ENCODE peak calls at places on chromosome 10, in seven cellular contexts. X, R, D, V, Q, H and A are unnamed samples.

GRCh38 chr10:20897146-20897834 is at the start of gene NEBL:
- DNase-seq in X (no peak), R (no peak), D (no peak), V (no peak), Q (no peak), H (no peak), A (no peak)

GRCh38 chr10:114751856-114752255 is 69.7 kb upstream of the FHIP2A start:
- DNase-seq in X (no peak), R (no peak), D (no peak), V (no peak), Q (no peak), H (no peak), A (no peak)

GRCh38 chr10:95290446-95290800 is 380 bp downstream of the PDLIM1 start:
- DNase-seq in X (no peak), R (no peak), D (no peak), V (no peak), Q (no peak), H (no peak), A (no peak)

GRCh38 chr10:59808896-59809643 is 55.8 kb upstream of the MRLN start:
- DNase-seq in X (peak), R (peak), D (peak), V (peak), Q (peak), H (peak), A (peak)

GRCh38 chr10:28367865-28368541 is 65.1 kb upstream of the MPP7 start:
- DNase-seq in X (peak), R (no peak), D (no peak), V (no peak), Q (peak), H (no peak), A (peak)

GRCh38 chr10:104260775-104261115 is 6.1 kb downstream of the GSTO1 start:
- DNase-seq in X (no peak), R (peak), D (no peak), V (no peak), Q (no peak), H (no peak), A (no peak)

GRCh38 chr10:124387078-124387874 is 31.4 kb downstream of the OAT start:
- DNase-seq in X (no peak), R (no peak), D (peak), V (no peak), Q (no peak), H (no peak), A (no peak)

GRCh38 chr10:123986736-123987135 is 95.1 kb upstream of the CPXM2 start:
- DNase-seq in X (no peak), R (no peak), D (no peak), V (no peak), Q (no peak), H (no peak), A (no peak)

GRCh38 chr10:63491558-63492316 is 26.0 kb upstream of the JMJD1C start:
- DNase-seq in X (no peak), R (no peak), D (no peak), V (no peak), Q (no peak), H (no peak), A (no peak)

GRCh38 chr10:124864421-124865193 is 63.0 kb downstream of the ABRAXAS2 start:
- DNase-seq in X (no peak), R (peak), D (no peak), V (peak), Q (no peak), H (no peak), A (no peak)

GRCh38 chr10:64558094-64558870 is 1037.1 kb downstream of the REEP3 start:
- DNase-seq in X (no peak), R (no peak), D (no peak), V (no peak), Q (no peak), H (no peak), A (no peak)

GRCh38 chr10:4763960-4764428 is 62.0 kb upstream of the AKR1E2 start:
- DNase-seq in X (no peak), R (no peak), D (no peak), V (no peak), Q (no peak), H (no peak), A (no peak)

GRCh38 chr10:51357170-51357569 is 282.9 kb downstream of the PRKG1 start:
- DNase-seq in X (no peak), R (no peak), D (no peak), V (no peak), Q (no peak), H (no peak), A (no peak)

GRCh38 chr10:101775273-101776131 is at the start of gene FGF8:
- DNase-seq in X (no peak), R (no peak), D (no peak), V (no peak), Q (no peak), H (peak), A (no peak)

GRCh38 chr10:32379314-32379949 is 32.5 kb upstream of the EPC1 start:
- DNase-seq in X (no peak), R (peak), D (peak), V (peak), Q (no peak), H (no peak), A (no peak)

GRCh38 chr10:43048301-43049051 is 28.4 kb upstream of the RET start:
- DNase-seq in X (no peak), R (no peak), D (peak), V (no peak), Q (no peak), H (no peak), A (peak)

GRCh38 chr10:75111367-75111905 is at the start of gene SAMD8:
- DNase-seq in X (peak), R (peak), D (peak), V (peak), Q (peak), H (peak), A (peak)

GRCh38 chr10:5615263-5615820 is 51.1 kb downstream of the ASB13 start:
- DNase-seq in X (no peak), R (no peak), D (no peak), V (peak), Q (no peak), H (no peak), A (no peak)

GRCh38 chr10:122062831-122063674 is 74.1 kb downstream of the TACC2 start:
- DNase-seq in X (no peak), R (peak), D (peak), V (peak), Q (no peak), H (no peak), A (no peak)

GRCh38 chr10:3099291-3100092 is 32.1 kb downstream of the PFKP start:
- DNase-seq in X (no peak), R (no peak), D (no peak), V (peak), Q (no peak), H (no peak), A (no peak)

GRCh38 chr10:95501203-95502094 is 59.7 kb downstream of the SORBS1 start:
- DNase-seq in X (no peak), R (peak), D (no peak), V (peak), Q (no peak), H (no peak), A (no peak)

GRCh38 chr10:118584181-118584954 is 11.1 kb downstream of the PRLHR start:
- DNase-seq in X (no peak), R (no peak), D (no peak), V (no peak), Q (no peak), H (no peak), A (no peak)

GRCh38 chr10:31952066-31952465 is 23.4 kb upstream of the ARHGAP12 start:
- DNase-seq in X (no peak), R (peak), D (no peak), V (no peak), Q (no peak), H (no peak), A (no peak)

GRCh38 chr10:90289037-90289436 is 568.8 kb downstream of the HTR7 start:
- DNase-seq in X (peak), R (no peak), D (no peak), V (no peak), Q (no peak), H (no peak), A (no peak)

GRCh38 chr10:58851606-58852005 is 324.8 kb upstream of the PHYHIPL start:
- DNase-seq in X (no peak), R (no peak), D (no peak), V (no peak), Q (no peak), H (no peak), A (no peak)

GRCh38 chr10:99984201-99984600 is 25.5 kb downstream of the DNMBP start:
- DNase-seq in X (peak), R (no peak), D (no peak), V (no peak), Q (no peak), H (no peak), A (no peak)

GRCh38 chr10:116697816-116698215 is 44.5 kb downstream of the HSPA12A start:
- DNase-seq in X (no peak), R (no peak), D (no peak), V (no peak), Q (no peak), H (no peak), A (no peak)

GRCh38 chr10:79320785-79321493 is 26.3 kb upstream of the PPIF start:
- DNase-seq in X (no peak), R (no peak), D (no peak), V (no peak), Q (no peak), H (no peak), A (no peak)

GRCh38 chr10:33287112-33287511 is 47.4 kb downstream of the NRP1 start:
- DNase-seq in X (no peak), R (no peak), D (no peak), V (peak), Q (no peak), H (no peak), A (no peak)

GRCh38 chr10:3000063-3000462 is 67.3 kb upstream of the PFKP start:
- DNase-seq in X (no peak), R (no peak), D (no peak), V (no peak), Q (no peak), H (no peak), A (no peak)

GRCh38 chr10:30798621-30799020 is 169.1 kb upstream of the LYZL2 start:
- DNase-seq in X (no peak), R (no peak), D (peak), V (no peak), Q (no peak), H (no peak), A (no peak)

GRCh38 chr10:30436200-30436599 is 2.2 kb downstream of the MAP3K8 start:
- DNase-seq in X (no peak), R (peak), D (no peak), V (no peak), Q (no peak), H (no peak), A (no peak)

GRCh38 chr10:102523250-102524029 is 19.7 kb downstream of the SUFU start:
- DNase-seq in X (no peak), R (peak), D (no peak), V (peak), Q (no peak), H (no peak), A (no peak)

GRCh38 chr10:132331259-132331955 is 586 bp upstream of the LRRC27 start:
- DNase-seq in X (no peak), R (no peak), D (no peak), V (no peak), Q (no peak), H (no peak), A (no peak)

GRCh38 chr10:133099571-133099970 is 11.8 kb downstream of the ADGRA1 start:
- DNase-seq in X (no peak), R (no peak), D (no peak), V (no peak), Q (no peak), H (no peak), A (no peak)

GRCh38 chr10:68302503-68302823 is 29.4 kb upstream of the HNRNPH3 start:
- DNase-seq in X (no peak), R (no peak), D (no peak), V (no peak), Q (no peak), H (no peak), A (no peak)

GRCh38 chr10:70500812-70501301 is 22.3 kb downstream of the PALD1 start:
- DNase-seq in X (no peak), R (no peak), D (no peak), V (no peak), Q (no peak), H (no peak), A (no peak)

GRCh38 chr10:113000876-113001598 is 51.0 kb downstream of the TCF7L2 start:
- DNase-seq in X (no peak), R (no peak), D (no peak), V (no peak), Q (no peak), H (no peak), A (no peak)

GRCh38 chr10:113002449-113002777 is 52.4 kb downstream of the TCF7L2 start:
- DNase-seq in X (no peak), R (peak), D (no peak), V (no peak), Q (no peak), H (no peak), A (no peak)

GRCh38 chr10:113004219-113004618 is 54.2 kb downstream of the TCF7L2 start:
- DNase-seq in X (no peak), R (no peak), D (no peak), V (no peak), Q (no peak), H (no peak), A (no peak)

GRCh38 chr10:113001599-113002448 is 51.8 kb downstream of the TCF7L2 start:
- DNase-seq in X (no peak), R (no peak), D (no peak), V (no peak), Q (no peak), H (no peak), A (no peak)

GRCh38 chr10:113003032-113003431 is 53.0 kb downstream of the TCF7L2 start:
- DNase-seq in X (no peak), R (no peak), D (no peak), V (peak), Q (no peak), H (no peak), A (no peak)
- TF ChIP-seq TAF1 in X (no peak), R (no peak), D (no peak), V (no peak), Q (no peak), H (no peak), A (no peak)

GRCh38 chr10:49652416-49653385 is 26.8 kb upstream of the C10orf53 start:
- DNase-seq in X (no peak), R (no peak), D (no peak), V (no peak), Q (no peak), H (peak), A (no peak)

GRCh38 chr10:49650724-49651034 is 28.8 kb upstream of the C10orf53 start:
- DNase-seq in X (no peak), R (no peak), D (peak), V (no peak), Q (no peak), H (no peak), A (no peak)

GRCh38 chr10:49651039-49651835 is 28.2 kb upstream of the C10orf53 start:
- DNase-seq in X (no peak), R (no peak), D (no peak), V (no peak), Q (no peak), H (peak), A (no peak)

GRCh38 chr10:49653530-49653929 is 25.9 kb upstream of the C10orf53 start:
- DNase-seq in X (no peak), R (no peak), D (no peak), V (no peak), Q (no peak), H (no peak), A (no peak)

DNA sequence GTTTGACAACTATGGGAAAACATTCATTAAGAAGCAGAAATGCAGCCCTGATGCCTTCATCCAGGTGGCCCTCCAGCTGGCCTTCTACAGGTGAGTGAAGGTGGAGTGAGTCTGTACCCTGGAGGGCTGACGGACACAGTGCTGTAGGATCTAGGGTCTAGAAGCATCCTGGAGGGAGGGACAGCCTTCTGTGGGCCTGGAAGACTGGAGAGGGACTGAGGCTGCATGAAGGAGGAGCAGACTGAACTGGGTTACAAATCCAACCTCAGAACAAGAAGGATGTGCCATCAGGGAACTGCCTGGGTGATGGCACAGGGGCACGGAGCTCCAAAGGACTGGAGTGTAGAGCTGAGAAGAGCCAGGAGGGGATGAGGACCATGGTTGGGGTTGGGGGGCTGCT is 27.5 kb upstream of the C10orf53 start:
- DNase-seq in X (no peak), R (no peak), D (no peak), V (no peak), Q (no peak), H (peak), A (no peak)
- TF ChIP-seq TAF1 in X (no peak), R (no peak), D (no peak), V (no peak), Q (no peak), H (no peak), A (no peak)

GRCh38 chr10:72704117-72704516 is 12.2 kb downstream of the MCU start:
- DNase-seq in X (no peak), R (no peak), D (no peak), V (no peak), Q (no peak), H (no peak), A (no peak)

GRCh38 chr10:72697711-72698110 is 5.8 kb downstream of the MCU start:
- DNase-seq in X (no peak), R (no peak), D (no peak), V (no peak), Q (no peak), H (no peak), A (no peak)

GRCh38 chr10:72702868-72703581 is 11.1 kb downstream of the MCU start:
- DNase-seq in X (no peak), R (no peak), D (no peak), V (no peak), Q (no peak), H (no peak), A (no peak)
- TF ChIP-seq TAF1 in X (no peak), R (no peak), D (no peak), V (no peak), Q (no peak), H (no peak), A (no peak)

DNA sequence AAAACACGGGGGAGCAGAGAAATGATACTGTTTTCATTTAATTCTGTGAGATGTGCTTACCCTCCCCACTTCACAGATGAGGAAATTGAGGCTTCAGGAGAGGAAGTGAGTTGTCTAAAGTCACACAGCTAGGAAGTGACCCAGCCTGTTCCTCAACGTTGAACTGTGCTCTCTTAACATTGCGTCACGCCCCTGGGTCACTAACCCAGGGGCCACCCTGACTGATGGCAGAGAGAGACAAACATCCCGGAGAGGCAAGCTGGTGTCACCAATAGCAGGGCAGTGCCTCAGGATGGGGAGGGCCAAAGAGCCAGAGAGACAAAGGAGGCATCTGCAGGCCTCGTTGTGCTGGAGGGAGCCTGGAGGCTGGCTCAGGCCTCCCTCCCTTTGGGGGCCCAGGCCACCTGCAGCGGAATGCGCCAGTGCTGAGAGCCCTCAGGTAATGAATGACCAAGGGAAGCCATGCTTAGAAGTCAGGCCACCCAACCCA is 81.4 kb downstream of the C10orf105 start:
- DNase-seq in X (no peak), R (peak), D (no peak), V (peak), Q (no peak), H (no peak), A (no peak)
- TF ChIP-seq TAF1 in X (no peak), R (no peak), D (no peak), V (peak), Q (no peak), H (no peak), A (no peak)